ENCODE peak calls at places on chromosome 5, in four cellular contexts. One of them, this sample, is unnamed.

GRCh38 chr5:134245101-134245604 is 19.3 kb upstream of the PPP2CA start:
- DNase-seq in adrenal gland: no peak
- DNase-seq in colonic mucosa: no peak
- DNase-seq in breast epithelium: no peak
- DNase-seq in this sample: no peak

GRCh38 chr5:109961755-109962154 is 272.0 kb downstream of the MAN2A1 start:
- DNase-seq in breast epithelium: no peak
- DNase-seq in adrenal gland: no peak
- DNase-seq in colonic mucosa: no peak
- DNase-seq in this sample: no peak

GRCh38 chr5:69217154-69217731 is 17.4 kb upstream of the CDK7 start:
- DNase-seq in adrenal gland: no peak
- DNase-seq in colonic mucosa: no peak
- DNase-seq in breast epithelium: no peak
- DNase-seq in this sample: peak

GRCh38 chr5:107023732-107024131 is 647.0 kb downstream of the EFNA5 start:
- DNase-seq in colonic mucosa: no peak
- DNase-seq in adrenal gland: no peak
- DNase-seq in breast epithelium: no peak
- DNase-seq in this sample: no peak

GRCh38 chr5:81142108-81142507 is 91.0 kb upstream of the CKMT2 start:
- DNase-seq in breast epithelium: no peak
- DNase-seq in adrenal gland: no peak
- DNase-seq in colonic mucosa: no peak
- DNase-seq in this sample: no peak

GRCh38 chr5:40224421-40224820 is 455.3 kb upstream of the PTGER4 start:
- DNase-seq in breast epithelium: no peak
- DNase-seq in colonic mucosa: no peak
- DNase-seq in adrenal gland: no peak
- DNase-seq in this sample: no peak

GRCh38 chr5:40983781-40984180 is 74.5 kb downstream of the C7 start:
- DNase-seq in breast epithelium: no peak
- DNase-seq in colonic mucosa: no peak
- DNase-seq in adrenal gland: no peak
- DNase-seq in this sample: no peak

GRCh38 chr5:139251281-139251687 is 42.3 kb upstream of the MATR3 start:
- DNase-seq in breast epithelium: no peak
- DNase-seq in colonic mucosa: peak
- DNase-seq in adrenal gland: no peak
- DNase-seq in this sample: peak

GRCh38 chr5:124231240-124231639 is 515.2 kb downstream of the ZNF608 start:
- DNase-seq in adrenal gland: no peak
- DNase-seq in breast epithelium: no peak
- DNase-seq in colonic mucosa: no peak
- DNase-seq in this sample: no peak

GRCh38 chr5:73160239-73160671 is 12.7 kb upstream of the TMEM174 start:
- DNase-seq in adrenal gland: no peak
- DNase-seq in breast epithelium: no peak
- DNase-seq in colonic mucosa: no peak
- DNase-seq in this sample: peak

GRCh38 chr5:73792687-73793320 is 166.8 kb downstream of the ARHGEF28 start:
- DNase-seq in adrenal gland: peak
- DNase-seq in colonic mucosa: peak
- DNase-seq in breast epithelium: peak
- DNase-seq in this sample: peak

GRCh38 chr5:172918421-172919371 is 40.5 kb upstream of the RPL26L1 start:
- DNase-seq in adrenal gland: no peak
- DNase-seq in colonic mucosa: peak
- DNase-seq in breast epithelium: no peak
- DNase-seq in this sample: no peak

GRCh38 chr5:175181331-175181730 is 262.7 kb downstream of the DRD1 start:
- DNase-seq in breast epithelium: no peak
- DNase-seq in adrenal gland: no peak
- DNase-seq in colonic mucosa: no peak
- DNase-seq in this sample: no peak

GRCh38 chr5:124755565-124755964 is 9.1 kb upstream of the ZNF608 start:
- DNase-seq in colonic mucosa: no peak
- DNase-seq in breast epithelium: no peak
- DNase-seq in adrenal gland: no peak
- DNase-seq in this sample: peak

GRCh38 chr5:154077692-154078091 is 38.9 kb downstream of the MFAP3 start:
- DNase-seq in adrenal gland: peak
- DNase-seq in breast epithelium: no peak
- DNase-seq in colonic mucosa: no peak
- DNase-seq in this sample: no peak

GRCh38 chr5:132839426-132840301 is 9.2 kb upstream of the SHROOM1 start:
- DNase-seq in breast epithelium: no peak
- DNase-seq in adrenal gland: no peak
- DNase-seq in colonic mucosa: peak
- DNase-seq in this sample: no peak

GRCh38 chr5:178385472-178385853 is 152.9 kb upstream of the PHYKPL start:
- DNase-seq in adrenal gland: no peak
- DNase-seq in colonic mucosa: no peak
- DNase-seq in breast epithelium: no peak
- DNase-seq in this sample: peak

GRCh38 chr5:893137-893506 is 438 bp downstream of the TRIP13 start:
- DNase-seq in colonic mucosa: no peak
- DNase-seq in breast epithelium: no peak
- DNase-seq in adrenal gland: no peak
- DNase-seq in this sample: no peak

GRCh38 chr5:62100201-62100600 is 205.8 kb upstream of the KIF2A start:
- DNase-seq in colonic mucosa: no peak
- DNase-seq in adrenal gland: no peak
- DNase-seq in breast epithelium: no peak
- DNase-seq in this sample: no peak

GRCh38 chr5:82408033-82408432 is 129.9 kb upstream of the RPS23 start:
- DNase-seq in adrenal gland: no peak
- DNase-seq in breast epithelium: no peak
- DNase-seq in colonic mucosa: no peak
- DNase-seq in this sample: no peak

GRCh38 chr5:54455413-54456157 is at the start of gene HSPB3:
- DNase-seq in colonic mucosa: no peak
- DNase-seq in breast epithelium: no peak
- DNase-seq in adrenal gland: no peak
- DNase-seq in this sample: no peak

GRCh38 chr5:136014976-136015375 is 13.8 kb upstream of the TGFBI start:
- DNase-seq in breast epithelium: no peak
- DNase-seq in adrenal gland: no peak
- DNase-seq in colonic mucosa: no peak
- DNase-seq in this sample: no peak

GRCh38 chr5:80054682-80055081 is 19.5 kb downstream of the THBS4 start:
- DNase-seq in colonic mucosa: no peak
- DNase-seq in breast epithelium: no peak
- DNase-seq in adrenal gland: peak
- DNase-seq in this sample: no peak

GRCh38 chr5:41925555-41925946 is 470 bp downstream of the FBXO4 start:
- DNase-seq in adrenal gland: peak
- DNase-seq in colonic mucosa: peak
- DNase-seq in breast epithelium: peak
- DNase-seq in this sample: no peak

GRCh38 chr5:172872997-172873491 is 39.0 kb downstream of the ERGIC1 start:
- DNase-seq in breast epithelium: peak
- DNase-seq in colonic mucosa: no peak
- DNase-seq in adrenal gland: peak
- DNase-seq in this sample: no peak

GRCh38 chr5:107484261-107484660 is 186.5 kb downstream of the EFNA5 start:
- DNase-seq in colonic mucosa: no peak
- DNase-seq in breast epithelium: no peak
- DNase-seq in adrenal gland: no peak
- DNase-seq in this sample: no peak

GRCh38 chr5:133119233-133119711 is 67.5 kb downstream of the HSPA4 start:
- DNase-seq in colonic mucosa: no peak
- DNase-seq in breast epithelium: no peak
- DNase-seq in adrenal gland: no peak
- DNase-seq in this sample: no peak

GRCh38 chr5:131637694-131638093 is 2.7 kb upstream of the RAPGEF6 start:
- DNase-seq in colonic mucosa: no peak
- DNase-seq in breast epithelium: no peak
- DNase-seq in adrenal gland: no peak
- DNase-seq in this sample: no peak

GRCh38 chr5:66757219-66757833 is 161.1 kb downstream of the MAST4 start:
- DNase-seq in breast epithelium: peak
- DNase-seq in colonic mucosa: no peak
- DNase-seq in adrenal gland: peak
- DNase-seq in this sample: peak

GRCh38 chr5:8842906-8843590 is 702.8 kb downstream of the SEMA5A start:
- DNase-seq in adrenal gland: no peak
- DNase-seq in breast epithelium: no peak
- DNase-seq in colonic mucosa: no peak
- DNase-seq in this sample: no peak

GRCh38 chr5:80189701-80190100 is 66.1 kb downstream of the SERINC5 start:
- DNase-seq in breast epithelium: no peak
- DNase-seq in adrenal gland: no peak
- DNase-seq in colonic mucosa: no peak
- DNase-seq in this sample: no peak

GRCh38 chr5:78649816-78650561 is 1.4 kb upstream of the LHFPL2 start:
- DNase-seq in colonic mucosa: no peak
- DNase-seq in breast epithelium: no peak
- DNase-seq in adrenal gland: no peak
- DNase-seq in this sample: no peak

GRCh38 chr5:78647838-78648358 is 674 bp downstream of the LHFPL2 start:
- DNase-seq in breast epithelium: peak
- DNase-seq in colonic mucosa: peak
- DNase-seq in adrenal gland: peak
- DNase-seq in this sample: no peak

GRCh38 chr5:78648359-78649219 is at the start of gene LHFPL2:
- DNase-seq in breast epithelium: peak
- DNase-seq in adrenal gland: peak
- DNase-seq in colonic mucosa: peak
- DNase-seq in this sample: no peak

GRCh38 chr5:78650562-78650930 is 2.0 kb upstream of the LHFPL2 start:
- DNase-seq in adrenal gland: no peak
- DNase-seq in breast epithelium: no peak
- DNase-seq in colonic mucosa: no peak
- DNase-seq in this sample: no peak

DNA sequence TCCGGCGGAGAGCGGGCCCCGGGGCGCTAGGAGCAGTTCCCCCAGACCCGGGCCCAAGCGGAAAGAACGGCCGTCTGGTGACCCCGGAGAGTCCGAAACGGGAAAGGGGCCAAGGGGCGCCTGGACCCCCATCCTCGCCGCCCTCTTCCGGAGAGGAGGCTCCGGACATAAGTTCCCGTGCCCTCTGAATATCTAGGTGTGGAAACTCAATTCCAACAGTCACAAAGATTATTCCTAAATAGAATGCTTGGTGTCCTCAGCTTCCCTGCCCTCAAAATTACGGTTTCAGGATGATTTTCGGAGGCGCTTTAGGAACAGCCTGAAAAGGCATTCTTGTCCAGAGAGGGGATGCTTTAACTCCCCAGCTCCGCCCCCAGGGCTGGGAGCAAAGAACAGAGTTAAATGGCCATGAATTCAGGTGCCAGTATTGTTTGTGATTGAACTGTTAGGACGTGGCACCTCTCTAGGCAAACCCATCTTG is 688 bp upstream of the LHFPL2 start:
- DNase-seq in adrenal gland: peak
- DNase-seq in breast epithelium: no peak
- DNase-seq in colonic mucosa: peak
- DNase-seq in this sample: no peak
- H3K4me3 ChIP-seq in adrenal gland: no peak
- H3K4me3 ChIP-seq in breast epithelium: peak
- H3K4me3 ChIP-seq in colonic mucosa: peak
- H3K4me3 ChIP-seq in this sample: no peak

DNA sequence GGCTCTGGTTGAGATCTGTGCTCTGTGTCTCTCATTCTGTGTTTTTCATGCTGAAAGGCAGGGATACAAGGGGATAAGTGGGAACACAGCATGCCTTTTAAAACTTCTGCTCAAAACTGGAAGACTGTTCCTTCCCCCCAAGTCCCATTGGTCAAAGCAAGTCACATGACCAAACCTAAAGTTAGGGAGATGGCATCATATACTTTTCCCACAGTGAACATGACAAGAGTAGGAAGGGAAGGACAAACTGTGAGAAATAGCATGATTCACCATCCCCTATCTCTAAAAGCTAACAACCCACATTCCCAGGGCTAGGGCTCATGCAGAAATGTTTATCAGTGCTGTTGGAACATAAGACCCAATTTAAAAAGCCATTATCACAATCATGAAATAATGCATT is 24.2 kb upstream of the SHISAL2B start:
- DNase-seq in adrenal gland: no peak
- DNase-seq in breast epithelium: no peak
- DNase-seq in colonic mucosa: no peak
- DNase-seq in this sample: no peak
- H3K4me3 ChIP-seq in adrenal gland: no peak
- H3K4me3 ChIP-seq in breast epithelium: no peak
- H3K4me3 ChIP-seq in colonic mucosa: no peak
- H3K4me3 ChIP-seq in this sample: no peak

GRCh38 chr5:36153727-36154126 is 1.8 kb downstream of the SKP2 start:
- DNase-seq in adrenal gland: no peak
- DNase-seq in colonic mucosa: no peak
- DNase-seq in breast epithelium: no peak
- DNase-seq in this sample: no peak
- H3K4me3 ChIP-seq in adrenal gland: no peak
- H3K4me3 ChIP-seq in colonic mucosa: no peak
- H3K4me3 ChIP-seq in breast epithelium: no peak
- H3K4me3 ChIP-seq in this sample: no peak

GRCh38 chr5:111310713-111311620 is 86.8 kb downstream of the CAMK4 start:
- DNase-seq in breast epithelium: no peak
- DNase-seq in adrenal gland: no peak
- DNase-seq in colonic mucosa: no peak
- DNase-seq in this sample: no peak
- H3K4me3 ChIP-seq in breast epithelium: no peak
- H3K4me3 ChIP-seq in adrenal gland: no peak
- H3K4me3 ChIP-seq in colonic mucosa: no peak
- H3K4me3 ChIP-seq in this sample: no peak

This sample was measured in Jurkat, Clone E6-1.